ENCODE peak calls at places on chromosomes 6 and 20, in four cellular contexts. J is transverse colon, V is Peyer's patch, O is dorsolateral prefrontal cortex. L is an unnamed sample.

GRCh38 chr6:21914121-21914973 is 320.8 kb downstream of the SOX4 start:
- DNase-seq in J (peak), O (no peak), V (peak), L (no peak)

GRCh38 chr20:16530201-16530681 is 43.0 kb downstream of the KIF16B start:
- DNase-seq in V (peak), J (peak), O (no peak), L (no peak)

GRCh38 chr6:159727717-159728440 is 573 bp downstream of the WTAP start:
- DNase-seq in V (no peak), J (no peak), O (no peak), L (no peak)

GRCh38 chr6:36436466-36436865 is 6.2 kb downstream of the PXT1 start:
- DNase-seq in O (no peak), J (no peak), V (no peak), L (no peak)

GRCh38 chr6:169950558-169950957 is 199.1 kb downstream of the ERMARD start:
- DNase-seq in V (peak), J (no peak), O (no peak), L (no peak)

GRCh38 chr20:48921883-48922867 is 664 bp downstream of the ARFGEF2 start:
- DNase-seq in O (no peak), J (peak), V (peak), L (no peak)

GRCh38 chr20:653590-654426 is 808 bp upstream of the SRXN1 start:
- DNase-seq in J (peak), O (peak), V (no peak), L (no peak)

GRCh38 chr20:45925821-45926506 is 8.5 kb upstream of the PCIF1 start:
- DNase-seq in O (no peak), J (no peak), V (no peak), L (no peak)

GRCh38 chr6:124684621-124685020 is 277.6 kb upstream of the RNF217 start:
- DNase-seq in O (no peak), J (no peak), V (no peak), L (no peak)

GRCh38 chr6:14396826-14397517 is 279.4 kb downstream of the CD83 start:
- DNase-seq in V (peak), O (no peak), J (peak), L (no peak)

GRCh38 chr6:155066371-155066770 is 71.3 kb downstream of the TIAM2 start:
- DNase-seq in O (no peak), J (no peak), V (no peak), L (no peak)

GRCh38 chr20:14134004-14134403 is 138.7 kb downstream of the MACROD2 start:
- DNase-seq in J (no peak), O (no peak), V (no peak), L (no peak)

GRCh38 chr20:6178537-6178936 is 55.7 kb upstream of the FERMT1 start:
- DNase-seq in O (no peak), J (no peak), V (no peak), L (no peak)

GRCh38 chr20:63664861-63665594 is 6.9 kb downstream of the RTEL1 start:
- DNase-seq in O (peak), V (no peak), J (no peak), L (no peak)

GRCh38 chr20:49216991-49217578 is 2.1 kb upstream of the DDX27 start:
- DNase-seq in O (peak), J (peak), V (peak), L (peak)

GRCh38 chr6:20575125-20575524 is 40.9 kb downstream of the CDKAL1 start:
- DNase-seq in V (no peak), O (no peak), J (no peak), L (no peak)

GRCh38 chr6:66605971-66606370 is 898.9 kb upstream of the EYS start:
- DNase-seq in V (no peak), O (no peak), J (no peak), L (no peak)

GRCh38 chr6:138004423-138005287 is 102.6 kb downstream of the PERP start:
- DNase-seq in J (no peak), O (no peak), V (peak), L (no peak)

GRCh38 chr6:144055121-144055931 is 40.0 kb downstream of the SF3B5 start:
- DNase-seq in J (no peak), V (peak), O (no peak), L (no peak)

GRCh38 chr6:136225496-136225895 is 24.6 kb downstream of the MTFR2 start:
- DNase-seq in V (no peak), O (no peak), J (no peak), L (no peak)

GRCh38 chr20:4060856-4061440 is 45.6 kb upstream of the RNF24 start:
- DNase-seq in J (no peak), O (no peak), V (no peak), L (peak)

GRCh38 chr20:859661-860294 is 26.3 kb downstream of the FAM110A start:
- DNase-seq in O (no peak), V (no peak), J (no peak), L (no peak)

GRCh38 chr6:2085657-2086056 is 159.7 kb downstream of the GMDS start:
- DNase-seq in V (no peak), O (no peak), J (no peak), L (no peak)

GRCh38 chr6:33696538-33697518 is 14.7 kb downstream of the UQCC2 start:
- DNase-seq in J (no peak), V (peak), O (no peak), L (no peak)

GRCh38 chr6:28643017-28643740 is 117.5 kb downstream of the GPX5 start:
- DNase-seq in V (no peak), O (no peak), J (no peak), L (no peak)

GRCh38 chr6:13796781-13797180 is 17.6 kb downstream of the MCUR1 start:
- DNase-seq in V (no peak), O (no peak), J (no peak), L (no peak)

GRCh38 chr6:84652356-84653026 is 111.9 kb downstream of the TBX18 start:
- DNase-seq in J (no peak), V (no peak), O (no peak), L (no peak)

GRCh38 chr6:71473908-71474307 is 185.3 kb downstream of the OGFRL1 start:
- DNase-seq in O (no peak), J (peak), V (peak), L (peak)

GRCh38 chr6:75409928-75410327 is 83.7 kb downstream of the FILIP1 start:
- DNase-seq in O (no peak), V (no peak), J (no peak), L (no peak)

GRCh38 chr6:150915156-150915555 is 49.7 kb downstream of the MTHFD1L start:
- DNase-seq in V (no peak), J (no peak), O (no peak), L (no peak)

GRCh38 chr6:73234732-73235131 is 9.4 kb upstream of the KHDC1L start:
- DNase-seq in V (no peak), O (no peak), J (no peak), L (no peak)

GRCh38 chr20:61797200-61797599 is 268.5 kb downstream of the TAF4 start:
- DNase-seq in V (no peak), O (no peak), J (no peak), L (no peak)

GRCh38 chr6:141024526-141024925 is 1108.2 kb upstream of the GJE1 start:
- DNase-seq in J (no peak), V (no peak), O (no peak), L (no peak)

DNA sequence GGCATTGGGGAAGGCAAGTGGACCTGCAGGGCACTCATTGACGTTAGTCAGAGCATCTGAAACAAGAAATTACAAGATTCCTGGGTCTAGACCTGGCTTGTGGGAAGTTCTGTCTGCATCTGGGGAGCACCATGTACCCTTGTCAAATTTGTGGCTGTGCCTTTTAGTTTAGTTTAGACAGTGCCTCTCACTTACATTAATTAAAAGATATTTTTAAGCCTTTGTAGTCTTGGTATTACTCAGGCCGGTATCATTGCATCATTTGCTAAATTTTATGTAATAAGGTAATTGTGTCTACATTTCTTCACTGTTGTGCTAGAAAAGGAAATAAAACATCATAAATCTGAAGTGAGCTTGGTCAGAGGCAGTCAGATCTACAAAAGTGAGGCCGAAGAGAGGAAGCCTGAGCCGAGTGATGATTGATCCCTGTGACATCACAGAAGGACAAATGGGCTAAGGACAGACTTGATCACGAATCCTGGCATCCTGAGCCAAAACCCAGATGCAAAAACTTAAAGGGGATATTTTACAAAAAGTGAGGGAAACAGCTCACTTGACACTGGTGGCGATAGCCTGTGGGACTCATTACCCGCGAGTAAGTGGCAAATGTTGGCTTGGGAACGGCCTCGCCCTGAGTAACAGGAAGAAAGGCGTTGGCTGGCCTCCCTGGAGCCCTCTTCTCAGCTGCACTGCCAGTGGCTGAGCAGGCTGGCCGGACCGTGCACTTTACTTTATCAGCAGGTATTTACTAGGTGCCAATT is 106.5 kb downstream of the TCP11 start:
- DNase-seq in O (no peak), J (peak), V (peak), L (no peak)
- H3K27ac ChIP-seq in O (peak), J (peak), V (peak), L (no peak)

DNA sequence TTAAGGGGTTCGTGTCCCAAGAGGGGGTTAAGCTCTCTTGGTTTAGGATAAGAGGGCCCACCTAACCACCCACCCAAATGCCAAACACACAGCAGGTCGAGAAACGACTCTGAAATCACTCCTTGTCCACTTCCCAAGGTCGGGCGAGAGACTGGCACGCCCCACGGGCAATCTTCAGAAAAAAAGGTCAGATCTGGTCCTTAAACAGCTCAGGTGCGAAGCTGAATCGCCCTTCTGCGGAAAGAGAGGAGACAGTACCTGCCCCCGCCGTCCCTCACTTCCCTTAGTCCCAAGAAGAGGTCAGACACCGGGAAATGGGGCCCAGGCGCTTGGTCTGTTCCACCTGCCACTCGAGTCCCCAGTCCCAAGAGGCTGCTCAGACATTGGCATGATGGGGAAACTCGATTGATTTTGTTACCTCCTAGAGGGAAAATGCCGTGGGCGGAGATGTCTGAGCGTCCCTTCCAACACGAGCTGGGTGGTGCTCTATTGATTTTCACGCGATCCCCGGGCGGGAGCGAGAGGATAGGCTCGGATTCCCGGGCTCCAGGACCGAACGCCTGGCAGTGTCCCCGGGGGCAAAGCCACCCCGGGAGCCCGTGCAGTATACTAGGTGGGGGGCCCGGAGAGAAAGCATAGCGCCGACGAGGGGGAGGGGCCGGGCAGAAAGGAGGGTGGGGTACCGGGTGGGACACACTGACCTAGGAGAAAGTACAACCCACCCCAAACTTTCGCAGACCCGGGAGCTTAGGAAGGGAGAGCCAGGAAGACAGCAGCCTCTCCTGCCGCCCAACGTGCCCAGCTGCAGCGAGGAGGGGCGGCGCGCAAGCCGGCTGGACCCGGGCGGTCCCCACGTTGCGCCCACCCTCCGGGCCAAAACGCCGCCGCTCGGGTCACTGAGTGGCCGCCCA is 1.1 kb upstream of the SAMD5 start:
- DNase-seq in O (no peak), J (peak), V (no peak), L (no peak)
- H3K27ac ChIP-seq in O (no peak), J (peak), V (peak), L (peak)

GRCh38 chr6:113318553-113318952 is 538.6 kb upstream of the MARCKS start:
- DNase-seq in O (no peak), J (no peak), V (no peak), L (no peak)
- H3K27ac ChIP-seq in O (no peak), J (no peak), V (no peak), L (no peak)

GRCh38 chr20:44136579-44136978 is 50.4 kb downstream of the JPH2 start:
- DNase-seq in O (no peak), J (no peak), V (no peak), L (no peak)
- H3K27ac ChIP-seq in O (no peak), J (peak), V (peak), L (peak)

GRCh38 chr20:41694796-41695195 is 76.6 kb upstream of the CHD6 start:
- DNase-seq in J (no peak), O (no peak), V (no peak), L (no peak)

GRCh38 chr20:41696428-41696827 is 78.3 kb upstream of the CHD6 start:
- DNase-seq in O (no peak), V (no peak), J (no peak), L (no peak)

GRCh38 chr20:41690702-41691101 is 72.5 kb upstream of the CHD6 start:
- DNase-seq in J (no peak), V (no peak), O (no peak), L (no peak)

GRCh38 chr20:41693136-41693979 is 75.2 kb upstream of the CHD6 start:
- DNase-seq in O (peak), J (peak), V (peak), L (peak)

DNA sequence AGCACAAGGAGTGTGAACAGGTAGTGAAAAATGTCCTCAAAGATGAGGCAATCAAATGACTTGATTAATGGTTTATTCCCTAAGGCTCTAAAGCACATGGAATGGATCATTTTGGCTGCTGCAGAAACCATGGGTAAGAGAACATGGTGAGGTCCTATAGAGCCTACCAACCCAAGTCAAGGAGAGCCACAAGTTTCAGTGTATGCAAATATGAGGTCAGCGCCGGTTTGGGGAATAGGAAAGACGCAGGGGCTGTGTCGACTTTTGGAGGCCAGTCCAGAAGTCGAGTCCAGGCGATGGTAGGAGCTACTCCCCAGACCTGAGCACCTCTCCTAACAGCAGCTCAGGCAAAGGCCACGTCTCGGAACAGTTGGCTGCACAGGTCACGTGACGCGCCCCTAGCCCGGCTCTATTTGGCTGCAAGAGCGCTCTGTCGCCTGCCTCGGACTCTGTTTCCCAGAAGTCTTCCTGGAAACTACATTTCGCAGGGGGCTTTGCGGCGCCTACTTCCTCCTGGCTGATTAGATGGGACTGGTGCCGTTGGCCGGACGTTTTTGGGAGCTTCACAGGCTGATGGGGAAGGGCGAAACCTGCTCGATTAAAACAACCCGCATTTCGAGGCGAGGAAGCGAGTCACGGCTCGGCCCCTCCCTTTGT is 74.4 kb upstream of the CHD6 start:
- DNase-seq in V (peak), J (peak), O (peak), L (peak)
- H3K27ac ChIP-seq in V (peak), J (peak), O (peak), L (peak)

GRCh38 chr6:166381733-166382499 is 824 bp downstream of the MPC1 start:
- DNase-seq in V (peak), O (peak), J (peak), L (no peak)
- H3K27ac ChIP-seq in V (peak), O (peak), J (peak), L (peak)

GRCh38 chr6:158517581-158517980 is 42.3 kb upstream of the TMEM181 start:
- DNase-seq in J (no peak), O (no peak), V (no peak), L (no peak)
- H3K27ac ChIP-seq in J (no peak), O (no peak), V (no peak), L (no peak)

DNA sequence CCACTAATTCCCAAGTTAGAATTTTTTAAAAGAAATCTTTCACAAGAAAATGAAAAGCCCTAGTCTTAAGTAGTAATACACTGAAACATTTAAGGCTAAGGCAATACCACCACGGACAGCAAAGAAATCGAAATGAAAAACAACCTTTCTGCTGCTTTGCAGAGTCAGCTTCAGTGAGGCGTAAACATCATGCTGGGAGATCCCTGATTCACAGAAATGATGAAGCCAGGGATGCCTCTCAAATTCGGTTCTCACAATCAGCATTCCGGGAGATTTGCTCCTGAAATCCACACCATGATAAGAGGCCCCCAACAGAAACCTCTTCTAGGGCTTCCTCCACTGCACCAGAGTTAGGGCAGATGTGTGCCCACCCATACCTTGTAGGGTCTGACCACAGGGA is 18.6 kb downstream of the RRBP1 start:
- DNase-seq in V (peak), J (no peak), O (no peak), L (no peak)
- H3K27ac ChIP-seq in V (peak), J (peak), O (peak), L (no peak)

GRCh38 chr6:106536357-106536756 is 92.9 kb downstream of the RTN4IP1 start:
- DNase-seq in V (no peak), J (no peak), O (no peak), L (no peak)
- H3K27ac ChIP-seq in V (no peak), J (no peak), O (no peak), L (no peak)